ENCODE peak calls at places on chromosome 18, in four cellular contexts. Q is neural crest cell, K is AG10803, E is natural killer cell. C is an unnamed sample.

GRCh38 chr18:59139291-59139614 is 431 bp upstream of the SEC11C start:
- DNase-seq in K (peak; percentile 71), E (peak; percentile 92), Q (peak; percentile 90), C (peak; percentile 76)

GRCh38 chr18:22019193-22019592 is 150.2 kb upstream of the GATA6 start:
- DNase-seq in Q (no peak), E (no peak), K (no peak), C (no peak)

GRCh38 chr18:37520508-37520907 is 45.1 kb downstream of the CELF4 start:
- DNase-seq in E (no peak), K (no peak), Q (no peak), C (no peak)

GRCh38 chr18:34871435-34871834 is 161.3 kb downstream of the DTNA start:
- DNase-seq in K (no peak), E (no peak), Q (no peak), C (no peak)

GRCh38 chr18:33802955-33803354 is 224.9 kb downstream of the ASXL3 start:
- DNase-seq in K (no peak), Q (no peak), E (no peak), C (peak; percentile 11)

GRCh38 chr18:73715228-73715670 is 432.4 kb downstream of the FBXO15 start:
- DNase-seq in Q (no peak), K (no peak), E (no peak), C (no peak)

GRCh38 chr18:44130365-44130942 is 550.2 kb upstream of the SETBP1 start:
- DNase-seq in K (peak; percentile 25), Q (peak; percentile 34), E (no peak), C (peak; percentile 23)

GRCh38 chr18:52007109-52007508 is 332.9 kb upstream of the DCC start:
- DNase-seq in E (no peak), Q (no peak), K (no peak), C (no peak)

GRCh38 chr18:8890957-8891464 is 185.7 kb downstream of the MTCL1 start:
- DNase-seq in Q (no peak), K (peak; percentile 94), E (no peak), C (no peak)

GRCh38 chr18:80137137-80137536 is 28.1 kb downstream of the ADNP2 start:
- DNase-seq in E (no peak), K (no peak), Q (no peak), C (no peak)

GRCh38 chr18:80143876-80144275 is 34.8 kb downstream of the ADNP2 start:
- DNase-seq in E (no peak), Q (no peak), K (no peak), C (no peak)

GRCh38 chr18:80136679-80137078 is 27.6 kb downstream of the ADNP2 start:
- DNase-seq in K (no peak), E (no peak), Q (no peak), C (no peak)

GRCh38 chr18:80137976-80138375 is 28.9 kb downstream of the ADNP2 start:
- DNase-seq in K (no peak), Q (no peak), E (no peak), C (no peak)

DNA sequence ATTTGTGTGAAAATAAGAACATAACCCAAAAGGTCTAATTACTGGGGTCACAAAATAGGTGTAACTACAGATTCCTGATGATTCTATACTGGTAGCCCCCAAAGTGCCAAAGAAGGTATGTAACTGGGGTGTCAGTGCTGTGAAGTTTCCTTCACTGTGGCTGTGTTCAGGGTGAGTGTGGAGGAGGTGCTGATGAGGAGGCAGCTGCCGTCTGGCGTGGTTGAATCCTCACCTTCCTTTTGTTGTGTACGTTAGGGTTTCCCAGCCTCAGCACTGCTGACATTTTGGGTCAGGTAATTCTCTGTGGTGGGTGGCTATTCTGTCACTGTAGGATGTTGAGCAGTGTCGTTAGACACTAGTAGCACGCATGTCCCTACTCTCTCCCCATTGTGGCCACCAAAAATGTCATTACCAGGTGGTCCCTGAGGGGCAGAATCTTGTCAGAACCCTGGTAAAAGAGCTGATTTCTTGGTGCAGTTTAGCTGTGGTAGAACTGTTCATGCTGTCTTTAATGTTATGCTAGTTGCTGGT is 31.5 kb downstream of the ADNP2 start:
- DNase-seq in Q (no peak), E (no peak), K (no peak), C (no peak)
- TF ChIP-seq CTCF in Q (no peak), E (no peak), K (no peak), C (no peak)

DNA sequence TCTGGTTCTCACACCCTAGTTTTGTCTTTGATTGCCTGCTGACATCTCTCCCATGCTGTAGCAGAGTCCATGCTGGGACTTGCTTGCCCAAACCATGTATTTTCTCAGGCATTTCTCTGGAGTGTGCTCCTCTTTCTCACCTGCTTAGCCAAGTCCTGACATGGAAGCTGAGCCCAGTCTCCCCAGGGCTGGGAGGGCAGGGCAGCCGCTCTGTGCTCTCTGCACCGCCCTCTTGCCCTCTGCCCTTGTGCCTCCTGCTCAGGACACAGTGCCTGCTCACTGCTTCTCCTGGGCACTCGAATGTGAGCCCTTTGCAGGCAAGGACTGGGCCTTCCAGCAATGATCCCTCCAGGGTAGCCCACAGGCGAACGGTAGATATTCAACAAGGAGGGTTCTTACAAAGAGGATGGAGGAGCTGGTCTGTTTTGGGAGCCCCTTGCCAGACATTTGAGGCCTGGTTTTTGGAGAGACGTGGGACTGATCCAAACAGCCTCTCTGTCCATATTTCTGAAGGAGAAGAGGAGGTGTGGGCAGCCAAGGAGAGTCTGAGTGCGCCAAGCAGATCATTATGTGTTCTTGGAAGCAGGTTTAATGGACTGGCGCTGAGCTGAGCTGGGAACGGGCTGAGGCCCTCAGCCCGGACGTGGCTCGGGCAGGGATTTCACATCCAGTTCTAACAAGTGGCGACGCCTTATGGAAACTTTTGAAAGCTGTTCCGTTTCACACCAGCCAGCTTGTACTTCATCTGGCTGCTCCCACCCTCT is 4.0 kb downstream of the SLC14A2 start:
- DNase-seq in K (peak; percentile 45), Q (no peak), E (no peak), C (no peak)
- TF ChIP-seq CTCF in K (peak; percentile 34), Q (no peak), E (no peak), C (no peak)

GRCh38 chr18:3653859-3654441 is 204.0 kb downstream of the TGIF1 start:
- DNase-seq in Q (no peak), E (no peak), K (no peak), C (no peak)

GRCh38 chr18:3651266-3651665 is 201.3 kb downstream of the TGIF1 start:
- DNase-seq in E (no peak), Q (no peak), K (no peak), C (no peak)

GRCh38 chr18:3653263-3653858 is 203.4 kb downstream of the TGIF1 start:
- DNase-seq in K (no peak), E (no peak), Q (no peak), C (no peak)

GRCh38 chr18:3654442-3655253 is 204.7 kb downstream of the TGIF1 start:
- DNase-seq in K (no peak), E (no peak), Q (no peak), C (no peak)

DNA sequence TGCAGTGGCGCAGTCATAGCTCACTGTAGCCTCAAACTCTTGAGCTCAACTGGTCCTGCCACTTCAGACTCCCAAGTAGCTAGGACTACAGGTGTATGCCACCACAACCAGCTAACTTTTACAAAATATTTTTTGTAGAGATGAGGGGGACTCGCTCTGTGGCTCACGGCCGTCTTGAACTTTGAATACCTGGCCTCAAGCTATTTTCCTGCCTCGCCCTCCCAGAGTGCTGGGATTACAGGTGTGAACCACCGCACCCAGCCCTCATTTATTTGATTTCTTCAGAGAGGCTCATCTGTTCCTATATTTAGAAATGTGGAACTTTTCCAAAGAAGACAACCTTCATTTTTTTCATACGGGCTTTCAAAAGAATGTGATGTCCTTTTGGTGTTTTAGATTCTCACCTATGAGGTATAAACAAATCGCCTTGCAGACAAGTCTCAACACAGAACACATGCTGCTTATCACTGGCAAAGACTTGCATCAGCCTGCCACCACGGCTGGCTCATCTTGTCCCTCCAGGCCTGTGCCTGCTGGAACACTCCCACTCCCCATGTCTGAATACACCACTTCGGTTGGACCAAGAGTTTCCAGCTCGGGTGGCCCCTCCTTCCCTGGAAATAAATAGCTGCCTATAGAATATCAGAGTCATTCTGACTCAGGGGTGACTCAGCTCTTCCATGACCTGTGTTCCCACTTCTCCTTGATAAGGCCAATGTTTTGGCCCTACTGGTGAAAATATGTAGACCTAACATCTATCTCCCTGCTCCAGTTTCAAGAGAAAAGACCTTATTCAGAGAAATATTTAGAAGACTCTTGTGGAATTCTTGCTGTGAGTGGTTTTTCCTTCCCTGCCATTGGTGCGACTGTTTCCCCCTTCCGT is 202.6 kb downstream of the TGIF1 start:
- DNase-seq in Q (peak; percentile 29), K (peak; percentile 75), E (no peak), C (no peak)
- TF ChIP-seq CTCF in Q (peak; percentile 34), K (peak; percentile 22), E (no peak), C (no peak)

DNA sequence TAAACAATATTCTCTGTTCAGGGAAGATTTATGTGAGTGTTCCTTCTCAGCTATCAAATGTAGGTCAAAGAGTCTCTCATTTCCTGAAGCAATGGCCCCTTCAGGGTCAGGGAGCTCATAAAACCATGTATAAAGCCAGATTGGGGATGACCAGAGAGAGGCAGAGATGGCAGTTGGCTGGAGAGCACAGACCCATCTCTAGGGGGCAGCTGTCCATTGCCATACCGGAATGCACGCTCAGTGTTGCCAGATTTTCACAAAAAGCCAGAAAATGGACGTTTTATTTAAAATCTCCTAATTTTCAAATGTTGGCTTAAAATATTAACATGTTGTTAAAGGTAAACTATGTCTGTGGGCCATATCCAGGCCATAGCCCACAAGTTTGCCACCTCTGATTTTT is 1920.7 kb upstream of the CELF4 start:
- DNase-seq in K (no peak), E (no peak), Q (no peak), C (no peak)
- TF ChIP-seq CTCF in K (no peak), E (no peak), Q (no peak), C (no peak)